ENCODE peak calls at places on chromosome 2, in ten cellular contexts. X is psoas muscle; I is stimulated activated CD4-positive, alpha-beta T cell treated with anti-CD3 and anti-CD28 coated beads, Interleukin-1b, Interleukin-23, amount 100 ng/mL, for 1 hour; P is fibroblast of the conjunctiva; B is stimulated activated CD8-positive, alpha-beta memory T cell treated with anti-CD3 and anti-CD28 coated beads, Interleukin-4, amount 100 ng/mL, for 24 hours; J is choroid plexus epithelial cell; F is GM06990; N is GM23248; E is HCT116; U is astrocyte. A is an unnamed sample.

GRCh38 chr2:66576381-66577330 is 141.7 kb downstream of the MEIS1 start:
- DNase-seq in P (no peak), N (peak), E (no peak), U (no peak), F (no peak), B (no peak), J (peak), I (no peak), X (peak), A (no peak)

GRCh38 chr2:135637456-135638087 is 104.1 kb upstream of the UBXN4 start:
- DNase-seq in B (no peak), J (no peak), X (no peak), I (no peak), P (no peak), U (no peak), F (peak), E (no peak), N (no peak), A (no peak)

GRCh38 chr2:162890690-162891311 is 52.2 kb upstream of the KCNH7 start:
- DNase-seq in N (peak), F (no peak), J (peak), U (peak), P (peak), E (peak), I (no peak), B (no peak), X (no peak), A (peak)

GRCh38 chr2:227509824-227510619 is 38.1 kb downstream of the AGFG1 start:
- DNase-seq in F (no peak), J (peak), E (peak), I (no peak), X (no peak), N (peak), P (peak), B (no peak), U (peak), A (no peak)

GRCh38 chr2:240338274-240338673 is 97.2 kb upstream of the GPC1 start:
- DNase-seq in B (no peak), I (no peak), P (no peak), N (no peak), J (no peak), F (no peak), X (no peak), E (no peak), U (no peak), A (no peak)

GRCh38 chr2:40721595-40721994 is 269.7 kb upstream of the SLC8A1 start:
- DNase-seq in F (no peak), N (peak), J (no peak), X (no peak), E (no peak), B (no peak), I (no peak), P (no peak), U (peak), A (no peak)

GRCh38 chr2:71702071-71702970 is 249.0 kb downstream of the DYSF start:
- DNase-seq in P (no peak), F (no peak), E (no peak), X (no peak), N (no peak), J (no peak), B (no peak), U (no peak), I (no peak), A (no peak)

GRCh38 chr2:8640498-8640897 is 41.4 kb upstream of the ID2 start:
- DNase-seq in U (no peak), P (no peak), I (no peak), N (no peak), F (no peak), E (no peak), B (no peak), X (no peak), J (no peak), A (no peak)